ENCODE peak calls at places on chromosomes 7 and 10, in six cellular contexts. T is tibial nerve, U is upper lobe of right lung, N is heart right ventricle, R is esophagus squamous epithelium, L is brain microvascular endothelial cell. M is an unnamed sample.

GRCh38 chr7:19368540-19368939 is 223.3 kb upstream of the FERD3L start:
- DNase-seq in T (no peak), U (no peak), N (no peak), R (no peak), L (no peak), M (no peak)

GRCh38 chr10:48511066-48511854 is 93.6 kb downstream of the ARHGAP22 start:
- DNase-seq in T (no peak), U (no peak), N (no peak), R (no peak), L (no peak), M (no peak)

GRCh38 chr7:156609010-156609877 is 31.3 kb upstream of the RNF32 start:
- DNase-seq in T (no peak), U (no peak), N (no peak), R (no peak), L (no peak), M (no peak)

GRCh38 chr7:78265086-78265485 is 466.5 kb downstream of the PHTF2 start:
- DNase-seq in T (no peak), U (no peak), N (no peak), R (no peak), L (no peak), M (no peak)

GRCh38 chr7:1622441-1622840 is 47.6 kb upstream of the ELFN1 start:
- DNase-seq in T (no peak), U (no peak), N (no peak), R (no peak), L (no peak), M (no peak)

GRCh38 chr10:104074505-104074904 is 11.2 kb downstream of the COL17A1 start:
- DNase-seq in T (no peak), U (no peak), N (no peak), R (no peak), L (no peak), M (no peak)

GRCh38 chr7:2437136-2437535 is 33.7 kb downstream of the CHST12 start:
- DNase-seq in T (no peak), U (no peak), N (no peak), R (no peak), L (no peak), M (no peak)

GRCh38 chr10:25701651-25702050 is 232.4 kb upstream of the MYO3A start:
- DNase-seq in T (no peak), U (no peak), N (no peak), R (no peak), L (no peak), M (peak)

GRCh38 chr10:70985824-70986336 is 97.5 kb upstream of the PCBD1 start:
- DNase-seq in T (no peak), U (no peak), N (no peak), R (no peak), L (no peak), M (no peak)

GRCh38 chr7:129607471-129608120 is 3.9 kb upstream of the NRF1 start:
- DNase-seq in T (no peak), U (no peak), N (no peak), R (no peak), L (no peak), M (no peak)

GRCh38 chr10:7260412-7260900 is 150.4 kb downstream of the SFMBT2 start:
- DNase-seq in T (peak), U (no peak), N (no peak), R (peak), L (peak), M (no peak)

GRCh38 chr7:46554688-46555422 is 633.8 kb upstream of the IGFBP3 start:
- DNase-seq in T (no peak), U (no peak), N (no peak), R (no peak), L (peak), M (no peak)

GRCh38 chr7:146116452-146117219 is at the start of gene CNTNAP2:
- DNase-seq in T (no peak), U (no peak), N (peak), R (no peak), L (peak), M (peak)

GRCh38 chr7:64574481-64575159 is 11.7 kb upstream of the ZNF680 start:
- DNase-seq in T (no peak), U (no peak), N (peak), R (no peak), L (peak), M (no peak)

GRCh38 chr7:140050100-140050499 is 12.7 kb downstream of the PARP12 start:
- DNase-seq in T (no peak), U (no peak), N (no peak), R (no peak), L (no peak), M (no peak)

GRCh38 chr7:37920619-37921339 is at the start of gene EPDR1:
- DNase-seq in T (peak), U (peak), N (peak), R (no peak), L (peak), M (peak)

GRCh38 chr7:33495207-33495606 is 365.8 kb downstream of the BBS9 start:
- DNase-seq in T (peak), U (no peak), N (no peak), R (no peak), L (peak), M (no peak)

GRCh38 chr7:19919156-19920085 is 146.0 kb upstream of the TMEM196 start:
- DNase-seq in T (no peak), U (no peak), N (no peak), R (no peak), L (peak), M (no peak)

GRCh38 chr10:29722777-29723176 is 88.0 kb upstream of the SVIL start:
- DNase-seq in T (no peak), U (no peak), N (no peak), R (no peak), L (no peak), M (no peak)

GRCh38 chr10:29719281-29719675 is 84.5 kb upstream of the SVIL start:
- DNase-seq in T (no peak), U (no peak), N (no peak), R (no peak), L (no peak), M (no peak)

GRCh38 chr10:29725133-29725720 is 90.5 kb upstream of the SVIL start:
- DNase-seq in T (no peak), U (no peak), N (no peak), R (no peak), L (peak), M (no peak)

GRCh38 chr10:29720149-29720548 is 85.4 kb upstream of the SVIL start:
- DNase-seq in T (no peak), U (no peak), N (no peak), R (no peak), L (no peak), M (no peak)

GRCh38 chr10:29723704-29724103 is 88.9 kb upstream of the SVIL start:
- DNase-seq in T (no peak), U (no peak), N (no peak), R (no peak), L (no peak), M (no peak)
- H3K27ac ChIP-seq in T (peak), U (no peak), N (no peak), R (peak), L (no peak), M (no peak)

DNA sequence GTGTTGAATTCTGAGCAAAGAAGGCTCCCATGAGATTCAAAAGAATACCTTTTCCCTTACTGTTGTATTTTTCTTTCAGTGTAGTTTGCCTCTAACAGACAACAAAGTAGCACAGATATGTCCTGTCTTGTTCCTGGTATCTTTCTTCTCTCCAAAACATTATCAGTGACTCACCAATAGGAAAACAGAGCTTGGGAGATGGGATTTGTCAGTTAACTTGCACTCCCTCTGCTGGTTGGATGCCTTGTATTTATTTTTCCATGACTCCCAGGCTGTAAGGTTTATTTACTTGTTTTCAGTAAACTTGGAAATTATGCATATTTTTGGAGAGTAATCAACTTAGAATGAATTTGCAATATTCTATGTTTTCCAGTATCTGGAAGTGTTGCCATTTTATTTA is 129.7 kb downstream of the SAMD9 start:
- DNase-seq in T (peak), U (no peak), N (no peak), R (no peak), L (peak), M (no peak)
- TF ChIP-seq CTCF in T (peak), U (peak), N (peak), R (peak), L (peak), M (peak)

DNA sequence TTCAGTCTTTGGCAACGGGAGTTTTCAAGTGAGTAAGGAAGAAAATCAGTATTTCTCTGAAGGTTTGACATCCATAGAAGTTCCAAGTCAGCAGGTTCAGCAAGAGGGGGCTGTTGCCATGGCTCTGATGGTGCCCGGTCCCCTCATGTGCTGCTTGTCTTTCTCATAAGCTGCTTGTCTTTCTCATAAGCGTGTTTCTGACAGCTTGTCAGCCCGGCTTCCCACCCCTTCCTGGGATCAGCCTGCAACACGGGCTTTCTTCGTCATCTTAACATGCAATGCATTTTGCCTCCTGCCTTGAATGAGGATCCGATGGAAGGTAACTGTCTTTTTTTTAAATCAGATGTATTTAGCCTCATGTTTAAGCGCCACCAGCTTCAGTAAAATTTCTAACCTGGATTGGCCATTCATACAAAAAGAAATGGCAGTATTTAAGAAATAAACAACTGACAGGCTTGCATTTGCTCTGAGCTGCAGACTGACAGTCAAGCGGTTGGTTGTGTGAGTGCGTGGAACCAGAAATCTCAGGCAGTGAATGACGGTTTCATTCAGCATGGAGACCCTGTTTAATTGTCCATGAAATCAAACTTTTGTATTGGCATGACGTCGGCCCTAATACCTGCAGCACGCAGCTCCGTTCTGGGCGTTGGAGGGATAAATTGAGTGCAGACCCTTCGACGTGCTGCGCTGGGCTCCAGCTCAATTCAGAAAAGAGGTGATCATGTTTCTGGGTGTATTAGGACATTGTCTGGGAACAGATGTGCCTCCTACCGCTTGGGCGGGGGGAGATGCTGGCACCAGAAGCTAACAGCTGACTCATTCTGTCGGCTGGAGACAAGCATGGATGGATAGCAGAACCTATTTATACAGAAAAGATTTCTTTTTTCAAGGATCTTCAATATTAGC is 454.7 kb upstream of the FOXK1 start:
- DNase-seq in T (no peak), U (peak), N (no peak), R (no peak), L (no peak), M (no peak)
- H3K27ac ChIP-seq in T (no peak), U (no peak), N (no peak), R (no peak), L (no peak), M (peak)

GRCh38 chr7:107194051-107194450 is 25.2 kb downstream of the HBP1 start:
- DNase-seq in T (no peak), U (no peak), N (no peak), R (no peak), L (no peak), M (no peak)
- TF ChIP-seq CTCF in T (no peak), U (no peak), N (peak), R (no peak), L (no peak), M (peak)